ENCODE peak calls at places on chromosomes 2 and 18, in four cellular contexts. T is WTC11, W is K562, L is HepG2. D is an unnamed sample.

GRCh38 chr2:207632575-207633492 is 7.6 kb upstream of the METTL21A start:
- DNase-seq in W (no peak), T (no peak), L (peak; percentile 69), D (no peak)

GRCh38 chr18:31720867-31721266 is 36.5 kb upstream of the B4GALT6 start:
- DNase-seq in W (no peak), L (no peak), T (no peak), D (no peak)

GRCh38 chr18:58196881-58197872 is 153.2 kb downstream of the NEDD4L start:
- DNase-seq in T (no peak), W (no peak), L (no peak), D (no peak)

GRCh38 chr2:182242561-182242960 is 184.3 kb downstream of the PDE1A start:
- DNase-seq in W (no peak), L (no peak), T (no peak), D (no peak)

GRCh38 chr2:20067992-20068727 is 16.7 kb upstream of the LAPTM4A start:
- DNase-seq in T (no peak), L (no peak), W (no peak), D (no peak)

GRCh38 chr2:80073134-80073561 is 231.4 kb downstream of the LRRTM1 start:
- DNase-seq in T (peak; percentile 30), W (peak; percentile 63), L (peak; percentile 60), D (peak; percentile 58)

GRCh38 chr2:60484080-60484737 is 69.2 kb downstream of the BCL11A start:
- DNase-seq in W (no peak), L (peak; percentile 13), T (no peak), D (no peak)

GRCh38 chr2:64854773-64855237 is 134.4 kb upstream of the SLC1A4 start:
- DNase-seq in T (no peak), W (peak; percentile 45), L (no peak), D (no peak)

GRCh38 chr2:2558476-2558875 is 227.4 kb upstream of the MYT1L start:
- DNase-seq in L (no peak), T (no peak), W (no peak), D (no peak)

GRCh38 chr18:57301573-57302230 is 50.7 kb upstream of the ST8SIA3 start:
- DNase-seq in W (no peak), T (peak; percentile 28), L (no peak), D (no peak)

GRCh38 chr2:128433911-128434550 is 115.4 kb upstream of the HS6ST1 start:
- DNase-seq in T (no peak), L (no peak), W (no peak), D (no peak)

GRCh38 chr2:126863336-126864015 is 35.2 kb upstream of the TEX51 start:
- DNase-seq in L (no peak), W (no peak), T (no peak), D (no peak)

GRCh38 chr2:36502081-36502480 is 95.9 kb downstream of the FEZ2 start:
- DNase-seq in W (no peak), L (peak; percentile 99), T (no peak), D (no peak)

GRCh38 chr18:78738076-78738690 is 241.4 kb upstream of the SALL3 start:
- DNase-seq in T (no peak), W (no peak), L (no peak), D (no peak)

GRCh38 chr2:70442301-70443077 is 111.1 kb downstream of the TGFA start:
- DNase-seq in L (no peak), W (no peak), T (no peak), D (no peak)

GRCh38 chr2:12605936-12606335 is 110.8 kb upstream of the TRIB2 start:
- DNase-seq in T (no peak), W (no peak), L (no peak), D (no peak)

GRCh38 chr2:164969909-164970690 is 14.8 kb upstream of the SLC38A11 start:
- DNase-seq in L (no peak), T (no peak), W (no peak), D (no peak)

GRCh38 chr2:173354601-173355131 is at the start of gene CDCA7:
- DNase-seq in L (peak; percentile 64), T (peak; percentile 81), W (peak; percentile 95), D (peak; percentile 90)

GRCh38 chr18:76503595-76503994 is 8.6 kb upstream of the ZNF516 start:
- DNase-seq in W (no peak), L (no peak), T (no peak), D (no peak)

GRCh38 chr2:33086400-33087015 is 139.8 kb downstream of the LTBP1 start:
- DNase-seq in L (no peak), T (no peak), W (no peak), D (no peak)

GRCh38 chr2:216905649-216906048 is 45.8 kb upstream of the TNP1 start:
- DNase-seq in L (no peak), W (peak; percentile 11), T (no peak), D (peak; percentile 13)

GRCh38 chr18:13501896-13502295 is 224.5 kb downstream of the FAM210A start:
- DNase-seq in T (no peak), W (no peak), L (no peak), D (no peak)

GRCh38 chr2:108534577-108535379 is 508 bp downstream of the LIMS1 start:
- DNase-seq in L (peak; percentile 43), T (peak; percentile 31), W (no peak), D (peak; percentile 36)

GRCh38 chr2:108536911-108537310 is 2.6 kb downstream of the LIMS1 start:
- DNase-seq in L (no peak), W (no peak), T (no peak), D (no peak)

GRCh38 chr2:108535380-108535677 is 1.1 kb downstream of the LIMS1 start:
- DNase-seq in W (no peak), T (no peak), L (no peak), D (no peak)

GRCh38 chr2:108536133-108536780 is 2.0 kb downstream of the LIMS1 start:
- DNase-seq in W (no peak), L (peak; percentile 50), T (no peak), D (no peak)

GRCh38 chr2:108538000-108538625 is 3.8 kb downstream of the LIMS1 start:
- DNase-seq in W (no peak), T (no peak), L (no peak), D (no peak)
- TF ChIP-seq ELF4 in W (no peak), T (no peak), L (no peak), D (no peak)

GRCh38 chr2:8524388-8524787 is 157.5 kb upstream of the ID2 start:
- DNase-seq in L (no peak), W (no peak), T (no peak), D (no peak)
- TF ChIP-seq ELF4 in L (no peak), W (no peak), T (no peak), D (no peak)

GRCh38 chr18:73614812-73615211 is 532.8 kb downstream of the FBXO15 start:
- DNase-seq in W (no peak), T (no peak), L (no peak), D (no peak)

GRCh38 chr18:73615506-73615905 is 532.1 kb downstream of the FBXO15 start:
- DNase-seq in L (no peak), W (no peak), T (no peak), D (no peak)

GRCh38 chr18:73617981-73618380 is 529.7 kb downstream of the FBXO15 start:
- DNase-seq in W (no peak), L (no peak), T (no peak), D (no peak)

DNA sequence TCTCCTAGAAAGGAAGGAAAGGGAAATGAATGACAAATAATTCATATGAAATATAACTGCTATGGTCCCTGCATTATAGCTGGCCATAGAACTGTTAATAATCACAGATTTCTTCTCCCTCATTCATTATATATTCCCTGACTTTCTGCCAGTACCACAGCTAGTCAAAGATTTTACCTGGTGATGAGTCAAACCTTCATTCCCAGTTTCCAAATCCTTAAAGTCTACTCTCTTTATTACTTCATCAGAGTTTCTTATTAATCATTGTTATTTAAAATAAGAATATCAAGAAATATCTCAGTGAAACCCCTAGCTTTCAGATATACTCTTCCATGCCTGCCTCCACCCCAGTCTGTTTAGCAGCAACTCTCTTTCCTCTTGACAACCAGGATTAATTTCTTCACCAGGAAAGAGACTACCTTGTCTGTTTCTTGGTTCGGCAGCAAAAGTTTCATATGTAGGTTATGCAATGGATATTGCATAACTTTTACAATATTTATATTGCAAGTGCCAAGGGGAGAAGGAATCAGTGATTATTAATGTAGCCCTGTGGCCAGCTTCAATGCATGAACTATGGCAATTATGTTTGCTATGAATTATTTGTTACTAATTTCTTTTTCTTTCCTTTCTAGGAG is 533.8 kb downstream of the FBXO15 start:
- DNase-seq in L (no peak), T (no peak), W (no peak), D (no peak)
- TF ChIP-seq ELF4 in L (no peak), T (no peak), W (no peak), D (no peak)

GRCh38 chr2:195600796-195601195 is 56.2 kb upstream of the SLC39A10 start:
- DNase-seq in T (no peak), L (no peak), W (no peak), D (no peak)
- TF ChIP-seq ELF4 in T (no peak), L (no peak), W (no peak), D (no peak)

GRCh38 chr2:240739797-240740196 is 48.1 kb downstream of the AQP12A start:
- DNase-seq in L (no peak), W (no peak), T (no peak), D (no peak)
- TF ChIP-seq ELF4 in L (no peak), W (no peak), T (no peak), D (no peak)

GRCh38 chr2:46661526-46661925 is 182.2 kb downstream of the TMEM247 start:
- DNase-seq in T (no peak), W (no peak), L (no peak), D (no peak)
- TF ChIP-seq ELF4 in T (no peak), W (no peak), L (no peak), D (no peak)

GRCh38 chr2:215716971-215717370 is 281.1 kb upstream of the FN1 start:
- DNase-seq in W (no peak), L (no peak), T (no peak), D (no peak)

GRCh38 chr2:215711484-215712034 is 275.7 kb upstream of the FN1 start:
- DNase-seq in T (no peak), L (peak; percentile 72), W (no peak), D (no peak)

GRCh38 chr2:215712219-215712849 is 276.5 kb upstream of the FN1 start:
- DNase-seq in T (no peak), L (peak; percentile 18), W (no peak), D (no peak)

GRCh38 chr2:215713393-215713792 is 277.5 kb upstream of the FN1 start:
- DNase-seq in L (peak; percentile 72), W (no peak), T (no peak), D (no peak)

GRCh38 chr2:215712850-215713230 is 277.0 kb upstream of the FN1 start:
- DNase-seq in T (no peak), L (peak; percentile 42), W (no peak), D (no peak)
- TF ChIP-seq ELF4 in T (no peak), L (no peak), W (no peak), D (no peak)

GRCh38 chr2:68564426-68564825 is 79.0 kb upstream of the PROKR1 start:
- DNase-seq in T (no peak), W (peak; percentile 31), L (no peak), D (no peak)
- TF ChIP-seq ELF4 in T (no peak), W (no peak), L (no peak), D (no peak)